ENCODE peak calls at places on chromosomes 11 and 22, in six cellular contexts. R is RWPE1; H is AG04449; K is posterior vena cava; L is germinal center; C is CD4-positive, CD25-positive, alpha-beta regulatory T cell. F is an unnamed sample.

GRCh38 chr11:117885777-117886176 is 9.3 kb upstream of the FXYD6 start:
- DNase-seq in R (no peak), H (no peak), K (peak), L (no peak), C (no peak), F (no peak)

GRCh38 chr11:7667460-7667859 is 5.8 kb downstream of the CYB5R2 start:
- DNase-seq in R (no peak), H (no peak), K (no peak), L (no peak), C (no peak), F (no peak)

GRCh38 chr11:70233511-70233919 is 30.4 kb downstream of the FADD start:
- DNase-seq in R (peak), H (peak), K (no peak), L (no peak), C (no peak), F (no peak)

GRCh38 chr11:63142459-63142858 is 1.6 kb downstream of the SLC22A24 start:
- DNase-seq in R (no peak), H (no peak), K (no peak), L (no peak), C (no peak), F (no peak)

GRCh38 chr22:49446145-49446758 is 381.4 kb downstream of the BRD1 start:
- DNase-seq in R (no peak), H (no peak), K (no peak), L (no peak), C (no peak), F (no peak)

GRCh38 chr11:128195057-128195751 is 392.2 kb downstream of the ETS1 start:
- DNase-seq in R (no peak), H (no peak), K (no peak), L (peak), C (peak), F (no peak)

GRCh38 chr22:23652286-23652685 is 20.2 kb upstream of the DRICH1 start:
- DNase-seq in R (no peak), H (no peak), K (peak), L (no peak), C (no peak), F (no peak)

GRCh38 chr11:1227551-1228182 is 4.8 kb downstream of the MUC5B start:
- DNase-seq in R (no peak), H (no peak), K (peak), L (no peak), C (no peak), F (no peak)

GRCh38 chr11:125448136-125448535 is 47.9 kb downstream of the FEZ1 start:
- DNase-seq in R (peak), H (no peak), K (no peak), L (no peak), C (no peak), F (no peak)